ENCODE peak calls at places on chromosome 7, in ten cellular contexts. N is cardiac fibroblast, U is nephron progenitor cell, X is HFFc6, L is pancreas, P is WERI-Rb-1, O is left ventricle myocardium inferior, W is AG09309, H is AG04450, D is fibroblast of villous mesenchyme. C is an unnamed sample.

GRCh38 chr7:130292682-130293257 is at the start of gene CPA4:
- DNase-seq in N (peak), U (no peak), X (peak), L (peak), P (no peak), O (no peak), W (peak), H (peak), D (peak), C (no peak)

GRCh38 chr7:82044497-82045080 is 274.7 kb upstream of the HGF start:
- DNase-seq in N (peak), U (peak), X (peak), L (peak), P (peak), O (no peak), W (no peak), H (no peak), D (peak), C (peak)

GRCh38 chr7:4015371-4015770 is 666.7 kb upstream of the FOXK1 start:
- DNase-seq in N (no peak), U (no peak), X (no peak), L (no peak), P (no peak), O (no peak), W (no peak), H (no peak), D (no peak), C (no peak)

GRCh38 chr7:139598642-139599041 is 75.2 kb downstream of the CLEC2L start:
- DNase-seq in N (peak), U (no peak), X (no peak), L (peak), P (no peak), O (no peak), W (no peak), H (no peak), D (no peak), C (no peak)

GRCh38 chr7:103771294-103771693 is 218.2 kb downstream of the RELN start:
- DNase-seq in N (no peak), U (peak), X (no peak), L (no peak), P (no peak), O (no peak), W (no peak), H (no peak), D (no peak), C (no peak)

GRCh38 chr7:95772771-95773581 is 622 bp downstream of the DYNC1I1 start:
- DNase-seq in N (peak), U (no peak), X (no peak), L (peak), P (peak), O (peak), W (no peak), H (no peak), D (peak), C (no peak)

GRCh38 chr7:90910136-90910535 is 314.0 kb downstream of the CDK14 start:
- DNase-seq in N (peak), U (no peak), X (no peak), L (no peak), P (no peak), O (no peak), W (no peak), H (no peak), D (no peak), C (no peak)

GRCh38 chr7:157432957-157433576 is 96.3 kb downstream of the DNAJB6 start:
- DNase-seq in N (peak), U (peak), X (peak), L (peak), P (peak), O (no peak), W (no peak), H (no peak), D (peak), C (peak)

GRCh38 chr7:130973637-130974036 is 239.6 kb upstream of the KLF14 start:
- DNase-seq in N (no peak), U (no peak), X (no peak), L (no peak), P (no peak), O (no peak), W (no peak), H (no peak), D (no peak), C (no peak)

GRCh38 chr7:88306590-88307048 is at the start of gene STEAP4:
- DNase-seq in N (peak), U (peak), X (no peak), L (peak), P (no peak), O (peak), W (no peak), H (no peak), D (peak), C (peak)

GRCh38 chr7:50531928-50532327 is 33.3 kb downstream of the DDC start:
- DNase-seq in N (no peak), U (peak), X (no peak), L (no peak), P (peak), O (no peak), W (no peak), H (no peak), D (no peak), C (no peak)

GRCh38 chr7:6556196-6556595 is 4.9 kb upstream of the GRID2IP start:
- DNase-seq in N (no peak), U (no peak), X (no peak), L (no peak), P (peak), O (no peak), W (no peak), H (no peak), D (no peak), C (peak)

GRCh38 chr7:144834516-144835165 is 1.2 kb downstream of the TPK1 start:
- DNase-seq in N (peak), U (no peak), X (no peak), L (no peak), P (no peak), O (no peak), W (no peak), H (no peak), D (peak), C (peak)

GRCh38 chr7:112930787-112931186 is 140.6 kb upstream of the TMEM168 start:
- DNase-seq in N (peak), U (no peak), X (peak), L (no peak), P (no peak), O (no peak), W (peak), H (no peak), D (peak), C (no peak)

GRCh38 chr7:108604685-108605077 is 35.0 kb downstream of the DNAJB9 start:
- DNase-seq in N (no peak), U (no peak), X (no peak), L (no peak), P (no peak), O (no peak), W (no peak), H (no peak), D (no peak), C (no peak)

GRCh38 chr7:12328888-12329770 is 74.5 kb downstream of the VWDE start:
- DNase-seq in N (no peak), U (no peak), X (no peak), L (no peak), P (no peak), O (no peak), W (no peak), H (no peak), D (no peak), C (no peak)

GRCh38 chr7:148856035-148856881 is 27.8 kb downstream of the EZH2 start:
- DNase-seq in N (peak), U (peak), X (no peak), L (peak), P (peak), O (no peak), W (no peak), H (no peak), D (peak), C (peak)

GRCh38 chr7:53111061-53111460 is 75.6 kb downstream of the POM121L12 start:
- DNase-seq in N (peak), U (no peak), X (no peak), L (no peak), P (no peak), O (no peak), W (no peak), H (no peak), D (no peak), C (no peak)

GRCh38 chr7:158734861-158735260 is 30.3 kb upstream of the NCAPG2 start:
- DNase-seq in N (peak), U (no peak), X (no peak), L (no peak), P (no peak), O (no peak), W (no peak), H (no peak), D (peak), C (no peak)

GRCh38 chr7:38950309-38950708 is 27.4 kb upstream of the POU6F2 start:
- DNase-seq in N (peak), U (no peak), X (no peak), L (no peak), P (no peak), O (no peak), W (no peak), H (no peak), D (peak), C (no peak)

GRCh38 chr7:7127773-7128172 is 54.6 kb upstream of the C1GALT1 start:
- DNase-seq in N (no peak), U (no peak), X (no peak), L (no peak), P (no peak), O (no peak), W (no peak), H (no peak), D (no peak), C (no peak)

GRCh38 chr7:156780724-156781455 is 112.1 kb downstream of the LMBR1 start:
- DNase-seq in N (no peak), U (no peak), X (no peak), L (no peak), P (no peak), O (no peak), W (no peak), H (no peak), D (no peak), C (no peak)

GRCh38 chr7:41297167-41297566 is 405.7 kb downstream of the INHBA start:
- DNase-seq in N (no peak), U (no peak), X (no peak), L (no peak), P (no peak), O (no peak), W (no peak), H (no peak), D (no peak), C (no peak)

GRCh38 chr7:16668049-16668858 is 22.3 kb downstream of the BZW2 start:
- DNase-seq in N (peak), U (no peak), X (peak), L (peak), P (no peak), O (peak), W (peak), H (peak), D (peak), C (peak)

GRCh38 chr7:77867208-77867915 is 68.8 kb downstream of the PHTF2 start:
- DNase-seq in N (peak), U (no peak), X (peak), L (no peak), P (no peak), O (no peak), W (no peak), H (no peak), D (peak), C (no peak)

GRCh38 chr7:92460109-92460508 is 12.8 kb downstream of the GATAD1 start:
- DNase-seq in N (no peak), U (no peak), X (no peak), L (no peak), P (no peak), O (no peak), W (no peak), H (no peak), D (no peak), C (no peak)

GRCh38 chr7:156027821-156028220 is 215.6 kb upstream of the SHH start:
- DNase-seq in N (no peak), U (no peak), X (no peak), L (no peak), P (no peak), O (no peak), W (no peak), H (no peak), D (no peak), C (no peak)

GRCh38 chr7:88202278-88202677 is 17.6 kb downstream of the SRI start:
- DNase-seq in N (no peak), U (no peak), X (no peak), L (no peak), P (no peak), O (no peak), W (no peak), H (no peak), D (no peak), C (no peak)

GRCh38 chr7:106050002-106050742 is 61.9 kb downstream of the SYPL1 start:
- DNase-seq in N (peak), U (no peak), X (peak), L (no peak), P (peak), O (no peak), W (peak), H (peak), D (peak), C (peak)

GRCh38 chr7:76333388-76334101 is 25.2 kb downstream of the YWHAG start:
- DNase-seq in N (no peak), U (peak), X (no peak), L (no peak), P (no peak), O (peak), W (no peak), H (no peak), D (peak), C (no peak)

GRCh38 chr7:75992083-75992755 is 2.2 kb downstream of the TMEM120A start:
- DNase-seq in N (no peak), U (no peak), X (no peak), L (peak), P (no peak), O (no peak), W (no peak), H (no peak), D (no peak), C (no peak)

GRCh38 chr7:26863504-26864308 is 684 bp downstream of the SKAP2 start:
- DNase-seq in N (peak), U (no peak), X (peak), L (no peak), P (no peak), O (no peak), W (no peak), H (no peak), D (peak), C (no peak)

GRCh38 chr7:33725111-33725510 is 180.2 kb upstream of the BMPER start:
- DNase-seq in N (no peak), U (no peak), X (no peak), L (no peak), P (no peak), O (no peak), W (no peak), H (no peak), D (no peak), C (no peak)

GRCh38 chr7:142795339-142795863 is 24.6 kb downstream of the PRSS2 start:
- DNase-seq in N (no peak), U (no peak), X (no peak), L (no peak), P (no peak), O (no peak), W (no peak), H (no peak), D (no peak), C (no peak)

GRCh38 chr7:108358553-108358952 is 97.7 kb downstream of the NRCAM start:
- DNase-seq in N (peak), U (peak), X (peak), L (peak), P (no peak), O (no peak), W (peak), H (peak), D (peak), C (peak)

DNA sequence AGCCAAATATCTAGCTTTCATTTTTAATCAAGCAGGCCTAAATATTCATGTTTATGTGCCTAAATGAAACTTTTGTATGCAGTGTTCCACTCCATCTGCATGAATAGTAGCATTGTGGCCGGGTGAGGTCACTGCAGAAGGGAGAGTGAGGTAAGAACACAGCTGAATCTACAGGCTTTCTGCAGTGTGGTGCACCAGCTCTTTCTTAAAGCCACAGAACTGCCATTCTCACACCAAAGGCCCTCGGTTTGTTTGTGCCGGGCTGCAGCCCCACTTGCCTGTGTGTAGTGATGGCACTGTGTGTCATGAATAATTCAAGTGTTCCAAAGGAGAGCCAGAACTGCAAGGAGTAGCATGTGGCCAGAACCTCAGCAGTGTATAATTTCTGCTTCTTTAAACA is 204.1 kb downstream of the TRIL start:
- DNase-seq in N (peak), U (no peak), X (peak), L (no peak), P (no peak), O (no peak), W (no peak), H (no peak), D (peak), C (no peak)
- TF ChIP-seq CTCF in N (no peak), U (no peak), X (no peak), L (no peak), P (no peak), O (no peak), W (no peak), H (peak), D (peak), C (no peak)

GRCh38 chr7:620052-620451 is 100.4 kb upstream of the PDGFA start:
- DNase-seq in N (peak), U (no peak), X (no peak), L (no peak), P (no peak), O (no peak), W (no peak), H (peak), D (peak), C (no peak)
- TF ChIP-seq CTCF in N (no peak), U (no peak), X (no peak), L (no peak), P (no peak), O (no peak), W (no peak), H (no peak), D (no peak), C (no peak)

GRCh38 chr7:126803060-126803665 is 449.6 kb downstream of the GRM8 start:
- DNase-seq in N (peak), U (peak), X (peak), L (peak), P (peak), O (no peak), W (peak), H (peak), D (peak), C (peak)
- TF ChIP-seq CTCF in N (peak), U (peak), X (peak), L (peak), P (peak), O (peak), W (peak), H (peak), D (peak), C (peak)

GRCh38 chr7:102463841-102464576 is 654 bp downstream of the ALKBH4 start:
- DNase-seq in N (peak), U (peak), X (no peak), L (no peak), P (no peak), O (no peak), W (no peak), H (no peak), D (peak), C (no peak)

GRCh38 chr7:102468416-102469350 is 3.9 kb downstream of the LRWD1 start:
- DNase-seq in N (no peak), U (no peak), X (no peak), L (no peak), P (peak), O (no peak), W (no peak), H (no peak), D (no peak), C (no peak)

GRCh38 chr7:102466097-102466496 is 1.3 kb downstream of the LRWD1 start:
- DNase-seq in N (no peak), U (no peak), X (no peak), L (no peak), P (no peak), O (no peak), W (no peak), H (no peak), D (no peak), C (no peak)

GRCh38 chr7:102467581-102468415 is 3.0 kb downstream of the LRWD1 start:
- DNase-seq in N (no peak), U (no peak), X (no peak), L (no peak), P (no peak), O (no peak), W (no peak), H (no peak), D (no peak), C (no peak)

DNA sequence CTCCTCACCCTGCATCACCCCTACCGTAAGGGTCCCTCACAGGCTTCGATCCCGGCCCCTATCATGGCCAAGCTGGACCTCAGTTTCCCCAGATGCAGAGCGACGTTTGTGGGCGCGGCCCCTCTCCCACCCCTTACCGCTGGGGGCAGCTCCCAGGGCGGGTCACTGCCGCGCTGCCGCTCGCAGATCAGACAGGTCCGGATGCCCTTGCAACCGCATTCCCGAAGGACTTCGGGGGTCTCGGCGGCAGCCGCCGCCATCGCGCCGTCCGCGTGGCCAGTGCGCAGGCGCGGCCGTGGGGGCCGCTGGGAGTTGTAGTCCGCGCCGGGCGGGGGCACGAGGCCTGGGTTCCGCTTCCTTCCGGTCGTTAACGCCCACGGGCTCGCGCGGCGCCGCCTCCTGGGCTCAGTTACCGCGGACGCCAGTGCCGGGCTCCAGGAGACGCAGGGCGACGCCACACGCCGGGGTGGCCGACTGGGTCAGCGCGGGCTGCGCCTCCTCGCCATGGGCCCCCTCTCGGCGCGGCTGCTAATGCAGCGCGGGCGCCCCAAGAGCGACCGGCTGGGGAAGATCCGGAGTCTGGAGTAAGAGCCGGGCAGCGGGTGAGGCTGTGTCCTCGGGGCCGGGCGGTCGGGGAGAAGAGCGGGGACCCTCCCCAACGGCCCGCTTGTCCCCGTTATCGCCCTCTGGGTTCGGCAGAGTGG is at the start of the genes ALKBH4 and LRWD1:
- DNase-seq in N (peak), U (peak), X (peak), L (peak), P (peak), O (peak), W (peak), H (peak), D (peak), C (peak)
- TF ChIP-seq CTCF in N (no peak), U (peak), X (peak), L (no peak), P (peak), O (peak), W (no peak), H (no peak), D (peak), C (peak)

GRCh38 chr7:133971658-133972057 is 155.5 kb upstream of the LRGUK start:
- DNase-seq in N (no peak), U (no peak), X (no peak), L (no peak), P (no peak), O (no peak), W (no peak), H (no peak), D (no peak), C (no peak)
- TF ChIP-seq CTCF in N (no peak), U (no peak), X (no peak), L (no peak), P (no peak), O (no peak), W (no peak), H (no peak), D (no peak), C (no peak)

DNA sequence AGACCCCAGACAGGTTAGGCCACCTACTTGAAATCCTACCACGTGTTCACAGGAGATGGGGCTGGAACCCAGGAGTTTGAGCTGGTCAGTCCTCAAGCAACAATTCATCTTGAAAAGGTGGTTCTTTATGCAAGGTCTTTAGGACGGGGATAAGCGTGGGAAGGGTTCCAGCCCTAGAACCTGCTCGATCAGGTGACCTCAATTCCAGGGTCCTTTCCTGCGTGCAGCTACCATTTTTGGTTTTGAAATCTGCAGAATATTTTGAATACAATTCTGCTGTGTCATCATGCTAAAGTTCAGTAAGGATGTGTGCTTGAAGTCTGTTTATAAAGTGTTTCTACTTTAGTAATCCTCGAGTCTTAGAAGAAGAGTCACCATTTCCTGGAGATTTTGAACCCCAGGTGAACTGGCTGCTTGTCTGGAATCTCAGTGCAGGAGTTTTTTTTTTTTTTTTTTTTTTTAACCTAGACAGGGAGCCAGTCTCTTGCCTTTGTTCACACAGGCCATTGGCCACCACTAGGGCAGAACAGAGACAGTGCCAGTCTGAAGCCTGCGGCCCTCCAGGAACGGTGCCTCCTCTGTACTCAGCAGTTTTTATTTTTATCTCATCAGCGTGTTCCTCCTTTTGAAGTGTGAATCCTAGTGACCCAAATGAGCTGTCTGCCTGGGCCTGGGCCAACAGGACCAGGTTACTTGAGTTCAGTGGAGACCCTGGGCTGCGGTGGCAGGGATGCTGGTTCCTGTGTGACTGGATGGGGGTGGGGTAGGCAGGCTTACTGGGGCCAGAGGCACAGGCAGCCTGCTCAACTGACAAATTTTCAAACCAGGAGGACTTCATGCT is 54.6 kb downstream of the EEPD1 start:
- DNase-seq in N (peak), U (no peak), X (peak), L (no peak), P (no peak), O (peak), W (peak), H (peak), D (peak), C (peak)
- TF ChIP-seq CTCF in N (peak), U (no peak), X (peak), L (no peak), P (no peak), O (peak), W (peak), H (no peak), D (peak), C (no peak)